ENCODE peak calls at places on chromosomes 11 and 22, in four cellular contexts. H is T-helper 9 cell, V is posterior cingulate gyrus, T is AG20443. Y is an unnamed sample.

GRCh38 chr11:65505434-65506315 is 6.8 kb downstream of the MALAT1 start:
- DNase-seq in H (no peak), T (no peak), V (peak; percentile 58), Y (no peak)

GRCh38 chr11:116263020-116263419 is 509.8 kb downstream of the BUD13 start:
- DNase-seq in V (no peak), H (no peak), T (no peak), Y (no peak)

GRCh38 chr11:8293171-8293570 is 29.5 kb upstream of the LMO1 start:
- DNase-seq in T (no peak), H (no peak), V (no peak), Y (no peak)

GRCh38 chr22:39405346-39406085 is 5.9 kb downstream of the TAB1 start:
- DNase-seq in T (peak; percentile 84), V (peak; percentile 96), H (no peak), Y (no peak)

GRCh38 chr11:833849-834311 is 1.1 kb downstream of the CD151 start:
- DNase-seq in H (no peak), V (no peak), T (no peak), Y (no peak)

GRCh38 chr22:37996515-37997246 is 12.3 kb upstream of the SOX10 start:
- DNase-seq in T (no peak), H (no peak), V (no peak), Y (no peak)

GRCh38 chr11:8294251-8294935 is 30.7 kb upstream of the LMO1 start:
- DNase-seq in T (no peak), V (no peak), H (no peak), Y (no peak)

GRCh38 chr11:79439430-79439892 is 1.4 kb downstream of the TENM4 start:
- DNase-seq in T (peak; percentile 39), V (peak; percentile 80), H (no peak), Y (no peak)

GRCh38 chr22:49570032-49570848 is 257.4 kb downstream of the BRD1 start:
- DNase-seq in T (no peak), H (no peak), V (no peak), Y (no peak)

GRCh38 chr11:93081694-93082093 is 112.2 kb downstream of the MTNR1B start:
- DNase-seq in H (no peak), V (no peak), T (no peak), Y (no peak)

GRCh38 chr11:63488789-63489188 is 2.2 kb downstream of the PLAAT5 start:
- DNase-seq in H (no peak), V (no peak), T (no peak), Y (no peak)

GRCh38 chr11:66335531-66336233 is 552 bp downstream of the RIN1 start:
- DNase-seq in H (no peak), T (peak; percentile 55), V (peak; percentile 85), Y (no peak)

GRCh38 chr11:78061921-78062311 is 1.7 kb upstream of the THRSP start:
- DNase-seq in T (no peak), V (peak; percentile 81), H (no peak), Y (no peak)

GRCh38 chr11:109320595-109320994 is 101.4 kb upstream of the C11orf87 start:
- DNase-seq in H (no peak), T (peak; percentile 34), V (no peak), Y (no peak)

GRCh38 chr11:69156218-69156639 is 494 bp downstream of the SMIM38 start:
- DNase-seq in H (no peak), V (peak; percentile 70), T (no peak), Y (no peak)

GRCh38 chr11:5204787-5205186 is 4.3 kb upstream of the OR51V1 start:
- DNase-seq in H (no peak), V (no peak), T (peak; percentile 77), Y (peak; percentile 15)

GRCh38 chr22:20783844-20784723 is 10.2 kb downstream of the SERPIND1 start:
- DNase-seq in V (no peak), T (peak; percentile 71), H (peak; percentile 8), Y (peak; percentile 73)

GRCh38 chr11:67564230-67564629 is 19.4 kb upstream of the GSTP1 start:
- DNase-seq in H (no peak), T (no peak), V (no peak), Y (no peak)

GRCh38 chr11:76166314-76166713 is 40.0 kb downstream of the WNT11 start:
- DNase-seq in T (no peak), H (no peak), V (peak; percentile 64), Y (no peak)

GRCh38 chr22:44567846-44568493 is 69.9 kb upstream of the RTL6 start:
- DNase-seq in H (peak; percentile 25), V (peak; percentile 61), T (no peak), Y (no peak)

GRCh38 chr11:11056316-11056715 is 198.5 kb upstream of the ZBED5 start:
- DNase-seq in T (no peak), H (no peak), V (no peak), Y (no peak)

GRCh38 chr22:48708558-48709245 is 1119.0 kb downstream of the BRD1 start:
- DNase-seq in T (no peak), V (peak; percentile 70), H (no peak), Y (no peak)

GRCh38 chr11:119874660-119875238 is 145.7 kb upstream of the NECTIN1 start:
- DNase-seq in H (no peak), V (peak; percentile 44), T (no peak), Y (no peak)

GRCh38 chr11:22707119-22707899 is 40.9 kb downstream of the GAS2 start:
- DNase-seq in V (no peak), H (no peak), T (no peak), Y (no peak)

GRCh38 chr22:29517215-29517908 is 36.2 kb downstream of the THOC5 start:
- DNase-seq in H (no peak), T (no peak), V (no peak), Y (no peak)

GRCh38 chr11:28439403-28439802 is 331.2 kb downstream of the METTL15 start:
- DNase-seq in T (no peak), H (no peak), V (peak; percentile 77), Y (no peak)

GRCh38 chr11:83087035-83087434 is 15.3 kb upstream of the RAB30 start:
- DNase-seq in T (no peak), V (no peak), H (no peak), Y (no peak)

GRCh38 chr11:104609297-104609696 is 289.0 kb downstream of the CASP12 start:
- DNase-seq in V (peak; percentile 36), T (peak; percentile 73), H (no peak), Y (peak; percentile 26)

GRCh38 chr22:23684561-23685031 is 6.2 kb upstream of the RGL4 start:
- DNase-seq in V (peak; percentile 55), T (no peak), H (no peak), Y (no peak)

GRCh38 chr11:134664863-134665535 is 253.0 kb upstream of the B3GAT1 start:
- DNase-seq in H (no peak), T (no peak), V (no peak), Y (no peak)

Y was measured in HEK293T.